ENCODE peak calls at places on chromosome 11, in seven cellular contexts. G, Y, K, H, U, O and A are unnamed samples.

GRCh38 chr11:65434667-65435179 is 12.1 kb downstream of the NEAT1 start:
- DNase-seq in Y (no peak), G (no peak), O (no peak), K (no peak), H (peak), U (no peak), A (no peak)

GRCh38 chr11:130653838-130654601 is 205.6 kb downstream of the ADAMTS15 start:
- DNase-seq in G (no peak), H (peak), U (peak), K (no peak), O (no peak), Y (peak), A (peak)

GRCh38 chr11:576791-577610 is 731 bp downstream of the PHRF1 start:
- DNase-seq in Y (no peak), K (no peak), H (no peak), G (no peak), O (no peak), U (no peak), A (peak)

GRCh38 chr11:107689317-107690202 is 22.3 kb downstream of the SLN start:
- DNase-seq in H (peak), Y (peak), G (peak), O (peak), U (peak), K (peak), A (peak)

GRCh38 chr11:72222106-72222891 is 2.3 kb upstream of the INPPL1 start:
- DNase-seq in U (no peak), K (no peak), Y (no peak), G (peak), H (no peak), O (peak), A (no peak)

GRCh38 chr11:125514336-125515101 is 18.5 kb upstream of the FEZ1 start:
- DNase-seq in O (no peak), K (peak), U (no peak), G (peak), H (peak), Y (no peak), A (no peak)

GRCh38 chr11:76790251-76790650 is 7.1 kb downstream of the TSKU start:
- DNase-seq in O (no peak), U (peak), H (no peak), K (no peak), G (no peak), Y (no peak), A (no peak)

GRCh38 chr11:18171377-18172000 is 1.1 kb upstream of the MRGPRX4 start:
- DNase-seq in G (peak), H (peak), U (no peak), O (no peak), K (no peak), Y (peak), A (no peak)

GRCh38 chr11:849951-850776 is 7.5 kb downstream of the TSPAN4 start:
- DNase-seq in G (no peak), K (no peak), O (peak), H (no peak), Y (no peak), U (no peak), A (no peak)

GRCh38 chr11:134071306-134071705 is 2.4 kb downstream of the JAM3 start:
- DNase-seq in O (peak), G (no peak), K (no peak), H (no peak), U (no peak), Y (no peak), A (no peak)

GRCh38 chr11:110430267-110431211 is 791 bp downstream of the FDX1 start:
- DNase-seq in K (peak), O (peak), G (peak), U (no peak), H (peak), Y (no peak), A (no peak)

GRCh38 chr11:31996159-31996881 is 94.6 kb upstream of the RCN1 start:
- DNase-seq in O (no peak), K (no peak), G (no peak), U (no peak), Y (no peak), H (no peak), A (no peak)

GRCh38 chr11:40204228-40204627 is 1255.2 kb downstream of the LRRC4C start:
- DNase-seq in O (no peak), H (no peak), K (no peak), G (no peak), U (no peak), Y (no peak), A (no peak)

GRCh38 chr11:116459644-116460043 is 313.1 kb downstream of the BUD13 start:
- DNase-seq in U (no peak), G (no peak), K (no peak), Y (no peak), O (no peak), H (no peak), A (no peak)

GRCh38 chr11:32379714-32380113 is 55.6 kb downstream of the WT1 start:
- DNase-seq in Y (no peak), H (no peak), U (no peak), G (no peak), K (no peak), O (no peak), A (no peak)

GRCh38 chr11:109192864-109193263 is 229.1 kb upstream of the C11orf87 start:
- DNase-seq in Y (no peak), G (no peak), O (no peak), U (peak), K (no peak), H (no peak), A (peak)

GRCh38 chr11:111449696-111450479 is 62.3 kb downstream of the BTG4 start:
- DNase-seq in Y (no peak), H (no peak), O (no peak), K (no peak), U (no peak), G (no peak), A (no peak)

GRCh38 chr11:69877235-69877634 is 58.0 kb upstream of the FGF3 start:
- DNase-seq in G (no peak), Y (no peak), H (no peak), O (no peak), K (no peak), U (no peak), A (no peak)

GRCh38 chr11:108112059-108112458 is 9.3 kb upstream of the ACAT1 start:
- DNase-seq in U (no peak), O (no peak), Y (no peak), K (no peak), G (no peak), H (no peak), A (no peak)

GRCh38 chr11:126282361-126282741 is 542 bp upstream of the TIRAP start:
- DNase-seq in U (peak), Y (peak), G (peak), O (peak), H (no peak), K (no peak), A (peak)

GRCh38 chr11:120061036-120061760 is 76.7 kb downstream of the TRIM29 start:
- DNase-seq in K (no peak), O (peak), H (no peak), U (no peak), Y (no peak), G (no peak), A (no peak)

GRCh38 chr11:76672431-76673163 is 2.0 kb upstream of the LRRC32 start:
- DNase-seq in O (no peak), U (peak), H (peak), Y (peak), K (no peak), G (peak), A (peak)

GRCh38 chr11:94449437-94449836 is 44.2 kb downstream of the MRE11 start:
- DNase-seq in G (no peak), Y (no peak), O (no peak), U (no peak), H (peak), K (no peak), A (no peak)

GRCh38 chr11:61162092-61162935 is 1.1 kb upstream of the VPS37C start:
- DNase-seq in G (peak), H (peak), K (peak), Y (peak), O (peak), U (no peak), A (no peak)

GRCh38 chr11:57674251-57674650 is 6.3 kb downstream of the ZDHHC5 start:
- DNase-seq in O (no peak), Y (no peak), K (no peak), H (peak), G (no peak), U (no peak), A (no peak)

GRCh38 chr11:45436966-45437365 is 150.8 kb upstream of the SYT13 start:
- DNase-seq in Y (no peak), G (no peak), O (no peak), U (no peak), H (no peak), K (no peak), A (no peak)

GRCh38 chr11:8223513-8223899 is 40.2 kb downstream of the LMO1 start:
- DNase-seq in G (no peak), O (no peak), Y (no peak), U (no peak), H (no peak), K (no peak), A (no peak)

GRCh38 chr11:3879967-3880542 is 24.6 kb downstream of the STIM1 start:
- DNase-seq in U (no peak), K (no peak), G (no peak), H (peak), Y (no peak), O (no peak), A (no peak)

GRCh38 chr11:118172356-118172755 is 4.1 kb downstream of the SCN2B start:
- DNase-seq in U (no peak), Y (no peak), K (no peak), H (no peak), G (no peak), O (no peak), A (no peak)

GRCh38 chr11:67517784-67518552 is 5.3 kb downstream of the CABP2 start:
- DNase-seq in G (no peak), Y (no peak), H (no peak), U (peak), O (no peak), K (no peak), A (no peak)

GRCh38 chr11:99419991-99420390 is 399.2 kb downstream of the CNTN5 start:
- DNase-seq in O (no peak), G (no peak), K (no peak), H (no peak), U (no peak), Y (no peak), A (no peak)

GRCh38 chr11:77503006-77503405 is 29.1 kb upstream of the PAK1 start:
- DNase-seq in U (no peak), H (no peak), O (peak), Y (no peak), K (no peak), G (no peak), A (no peak)

GRCh38 chr11:19080579-19080993 is 20.1 kb upstream of the MRGPRX2 start:
- DNase-seq in Y (no peak), O (no peak), U (no peak), H (peak), G (no peak), K (no peak), A (peak)

GRCh38 chr11:4991066-4991465 is 3.6 kb upstream of the OR51L1 start:
- DNase-seq in Y (no peak), U (no peak), O (peak), G (no peak), K (no peak), H (peak), A (no peak)

GRCh38 chr11:14645247-14645912 is 1.8 kb downstream of the PDE3B start:
- DNase-seq in O (peak), G (no peak), Y (no peak), U (no peak), H (peak), K (no peak), A (no peak)

GRCh38 chr11:68950268-68950667 is 30.5 kb downstream of the MRGPRD start:
- DNase-seq in O (no peak), G (peak), H (peak), K (no peak), U (peak), Y (no peak), A (no peak)

GRCh38 chr11:24747275-24748251 is 250.7 kb downstream of the LUZP2 start:
- DNase-seq in G (peak), U (no peak), H (no peak), K (no peak), O (no peak), Y (no peak), A (no peak)

GRCh38 chr11:69658606-69659450 is 16.3 kb downstream of the LTO1 start:
- DNase-seq in K (no peak), U (peak), O (no peak), Y (no peak), G (no peak), H (no peak), A (no peak)

GRCh38 chr11:78149646-78150045 is 10.2 kb upstream of the ALG8 start:
- DNase-seq in K (no peak), Y (no peak), O (no peak), G (no peak), H (no peak), U (no peak), A (no peak)